ENCODE peak calls at places on chromosome 12, in four cellular contexts. N is DMS53, T is T follicular helper cell, M is MV-4-11. S is an unnamed sample.
A peak's percentile ranks its signal among the peaks of the same experiment; 100 is the strongest.

GRCh38 chr12:25415004-25415403 is 138.1 kb downstream of the LMNTD1 start:
- DNase-seq in N (no peak), T (no peak), M (no peak), S (no peak)

GRCh38 chr12:113949321-113950305 is 16.5 kb downstream of the RBM19 start:
- DNase-seq in N (no peak), T (no peak), M (peak; percentile 14), S (no peak)

GRCh38 chr12:87344699-87345098 is 684.5 kb downstream of the C12orf50 start:
- DNase-seq in N (no peak), T (no peak), M (no peak), S (no peak)

GRCh38 chr12:1115471-1116242 is 124.6 kb downstream of the ERC1 start:
- DNase-seq in N (peak; percentile 37), T (no peak), M (no peak), S (no peak)

GRCh38 chr12:100375023-100375737 is 18.3 kb downstream of the SLC17A8 start:
- DNase-seq in N (no peak), T (no peak), M (no peak), S (peak; percentile 90)

GRCh38 chr12:79067977-79068376 is 203.4 kb downstream of the SYT1 start:
- DNase-seq in N (no peak), T (no peak), M (no peak), S (no peak)

GRCh38 chr12:6272300-6273208 is 37.9 kb upstream of the PLEKHG6 start:
- DNase-seq in N (peak; percentile 51), T (no peak), M (no peak), S (no peak)

GRCh38 chr12:132478845-132479244 is 11.1 kb upstream of the FBRSL1 start:
- DNase-seq in N (peak; percentile 34), T (no peak), M (no peak), S (no peak)

GRCh38 chr12:29278673-29279420 is 102.1 kb downstream of the ERGIC2 start:
- DNase-seq in N (no peak), T (no peak), M (no peak), S (no peak)

GRCh38 chr12:27824126-27824842 is 44.2 kb upstream of the MANSC4 start:
- DNase-seq in N (no peak), T (no peak), M (no peak), S (no peak)

GRCh38 chr12:1593232-1594044 is 943 bp downstream of the FBXL14 start:
- DNase-seq in N (peak; percentile 94), T (peak; percentile 46), M (no peak), S (peak; percentile 84)

GRCh38 chr12:60522684-60523083 is 926.9 kb downstream of the SLC16A7 start:
- DNase-seq in N (no peak), T (no peak), M (no peak), S (no peak)

GRCh38 chr12:92739099-92739498 is 36.3 kb downstream of the PLEKHG7 start:
- DNase-seq in N (peak; percentile 17), T (no peak), M (no peak), S (peak; percentile 13)

GRCh38 chr12:10851243-10851858 is 2.1 kb upstream of the PRR4 start:
- DNase-seq in N (no peak), T (no peak), M (no peak), S (no peak)

GRCh38 chr12:46230985-46231384 is 37.9 kb downstream of the SLC38A1 start:
- DNase-seq in N (no peak), T (no peak), M (no peak), S (no peak)

GRCh38 chr12:64222011-64222765 is at the start of gene KICS2:
- DNase-seq in N (peak; percentile 99), T (peak; percentile 84), M (peak; percentile 82), S (peak; percentile 98)

GRCh38 chr12:102917026-102917787 is at the start of gene PAH:
- DNase-seq in N (peak; percentile 99), T (no peak), M (no peak), S (peak; percentile 68)

S was measured in NCI-H69.